ENCODE peak calls at places on chromosomes 11 and 22, in eight cellular contexts. R is coronary artery; L is B cell; N is colonic mucosa; Q is GM10248; E is AG04450; W is CD4-positive, alpha-beta T cell; J is foreskin keratinocyte. B is an unnamed sample.

GRCh38 chr11:66478823-66479740 is 1.2 kb upstream of the DPP3 start:
- DNase-seq in R (no peak), L (peak), N (peak), Q (peak), E (no peak), W (no peak), J (peak), B (peak)

GRCh38 chr11:47858169-47858543 is 10.0 kb upstream of the NUP160 start:
- DNase-seq in R (no peak), L (no peak), N (no peak), Q (no peak), E (no peak), W (no peak), J (peak), B (no peak)

GRCh38 chr11:70745451-70745850 is 347.1 kb downstream of the CTTN start:
- DNase-seq in R (no peak), L (no peak), N (no peak), Q (no peak), E (no peak), W (no peak), J (no peak), B (no peak)

GRCh38 chr11:113949891-113950290 is 25.0 kb upstream of the HTR3A start:
- DNase-seq in R (no peak), L (no peak), N (no peak), Q (no peak), E (no peak), W (no peak), J (no peak), B (no peak)

GRCh38 chr11:1087961-1088926 is 13.6 kb downstream of the MUC2 start:
- DNase-seq in R (no peak), L (no peak), N (no peak), Q (no peak), E (no peak), W (no peak), J (no peak), B (no peak)

GRCh38 chr11:17046690-17047089 is 30.8 kb downstream of the RPS13 start:
- DNase-seq in R (no peak), L (no peak), N (no peak), Q (no peak), E (no peak), W (no peak), J (no peak), B (no peak)

GRCh38 chr22:30804626-30805025 is 110.0 kb downstream of the OSBP2 start:
- DNase-seq in R (no peak), L (no peak), N (no peak), Q (no peak), E (no peak), W (no peak), J (no peak), B (no peak)

GRCh38 chr22:27116295-27116694 is 458.9 kb downstream of the MIAT start:
- DNase-seq in R (peak), L (no peak), N (no peak), Q (no peak), E (no peak), W (no peak), J (no peak), B (no peak)

GRCh38 chr11:104442320-104442719 is 278.4 kb upstream of the PDGFD start:
- DNase-seq in R (no peak), L (no peak), N (no peak), Q (no peak), E (no peak), W (no peak), J (peak), B (no peak)

GRCh38 chr11:10139656-10140055 is 154.4 kb downstream of the SBF2 start:
- DNase-seq in R (no peak), L (no peak), N (no peak), Q (no peak), E (no peak), W (no peak), J (peak), B (no peak)

GRCh38 chr22:33776491-33776890 is 143.8 kb downstream of the LARGE1 start:
- DNase-seq in R (no peak), L (no peak), N (no peak), Q (no peak), E (no peak), W (no peak), J (no peak), B (no peak)

GRCh38 chr11:67356867-67357561 is 3.7 kb upstream of the POLD4 start:
- DNase-seq in R (peak), L (peak), N (peak), Q (peak), E (peak), W (peak), J (peak), B (peak)

GRCh38 chr11:127002669-127003259 is 2.2 kb upstream of the KIRREL3 start:
- DNase-seq in R (no peak), L (no peak), N (no peak), Q (no peak), E (no peak), W (no peak), J (no peak), B (no peak)

GRCh38 chr22:27378994-27379393 is 422.6 kb downstream of the MN1 start:
- DNase-seq in R (no peak), L (no peak), N (no peak), Q (no peak), E (no peak), W (no peak), J (no peak), B (no peak)

GRCh38 chr11:83858694-83859093 is 572.5 kb upstream of the CCDC90B start:
- DNase-seq in R (no peak), L (no peak), N (no peak), Q (no peak), E (no peak), W (no peak), J (no peak), B (no peak)

GRCh38 chr22:37752189-37753061 is 55.3 kb upstream of the GCAT start:
- DNase-seq in R (peak), L (no peak), N (peak), Q (no peak), E (peak), W (no peak), J (peak), B (no peak)

GRCh38 chr11:113372317-113372716 is 15.3 kb upstream of the ANKK1 start:
- DNase-seq in R (no peak), L (no peak), N (no peak), Q (no peak), E (no peak), W (no peak), J (peak), B (no peak)

GRCh38 chr11:123033895-123034294 is 28.0 kb downstream of the HSPA8 start:
- DNase-seq in R (no peak), L (no peak), N (no peak), Q (no peak), E (no peak), W (no peak), J (no peak), B (no peak)

GRCh38 chr22:31577711-31578110 is 81.4 kb downstream of the SFI1 start:
- DNase-seq in R (no peak), L (no peak), N (no peak), Q (no peak), E (no peak), W (no peak), J (no peak), B (no peak)

GRCh38 chr11:107696140-107696539 is 15.7 kb downstream of the SLN start:
- DNase-seq in R (no peak), L (no peak), N (no peak), Q (no peak), E (peak), W (no peak), J (peak), B (no peak)

GRCh38 chr22:45552017-45552411 is 49.3 kb downstream of the FBLN1 start:
- DNase-seq in R (no peak), L (no peak), N (no peak), Q (no peak), E (no peak), W (no peak), J (no peak), B (no peak)

GRCh38 chr11:76861490-76861953 is 804 bp downstream of the ACER3 start:
- DNase-seq in R (no peak), L (no peak), N (no peak), Q (no peak), E (no peak), W (no peak), J (no peak), B (no peak)

GRCh38 chr22:30015846-30016245 is 64.4 kb upstream of the HORMAD2 start:
- DNase-seq in R (no peak), L (no peak), N (no peak), Q (no peak), E (peak), W (no peak), J (peak), B (no peak)

GRCh38 chr11:121687961-121688566 is 235.3 kb upstream of the SORL1-AS1 start:
- DNase-seq in R (no peak), L (no peak), N (no peak), Q (no peak), E (peak), W (no peak), J (no peak), B (peak)

GRCh38 chr11:61201476-61201875 is 1.8 kb upstream of the PGA3 start:
- DNase-seq in R (no peak), L (no peak), N (no peak), Q (no peak), E (no peak), W (no peak), J (no peak), B (no peak)

GRCh38 chr11:113578164-113578455 is 102.9 kb upstream of the DRD2 start:
- DNase-seq in R (no peak), L (no peak), N (no peak), Q (no peak), E (no peak), W (no peak), J (no peak), B (no peak)

GRCh38 chr11:69878144-69878883 is 59.1 kb upstream of the FGF3 start:
- DNase-seq in R (no peak), L (no peak), N (no peak), Q (no peak), E (no peak), W (no peak), J (no peak), B (no peak)

GRCh38 chr11:105458071-105458470 is 151.8 kb upstream of the GRIA4 start:
- DNase-seq in R (no peak), L (no peak), N (no peak), Q (no peak), E (no peak), W (no peak), J (no peak), B (no peak)

GRCh38 chr22:45072322-45072903 is 62.6 kb upstream of the PHF21B start:
- DNase-seq in R (no peak), L (no peak), N (no peak), Q (no peak), E (no peak), W (no peak), J (peak), B (peak)

GRCh38 chr22:22089459-22090308 is 107.1 kb upstream of the TOP3B start:
- DNase-seq in R (no peak), L (no peak), N (no peak), Q (no peak), E (no peak), W (no peak), J (no peak), B (no peak)

GRCh38 chr11:120316880-120317688 is 8.0 kb upstream of the TLCD5 start:
- DNase-seq in R (peak), L (no peak), N (peak), Q (no peak), E (no peak), W (no peak), J (peak), B (no peak)

GRCh38 chr11:1367721-1368120 is 22.0 kb upstream of the BRSK2 start:
- DNase-seq in R (no peak), L (no peak), N (no peak), Q (no peak), E (no peak), W (no peak), J (no peak), B (no peak)

GRCh38 chr11:66904055-66904454 is 47.2 kb downstream of the LRFN4 start:
- DNase-seq in R (no peak), L (no peak), N (peak), Q (no peak), E (no peak), W (no peak), J (no peak), B (no peak)

GRCh38 chr11:59172345-59173079 is 580 bp downstream of the DTX4 start:
- DNase-seq in R (no peak), L (peak), N (peak), Q (peak), E (no peak), W (no peak), J (no peak), B (peak)

GRCh38 chr11:2464451-2465165 is 19.8 kb downstream of the KCNQ1 start:
- DNase-seq in R (peak), L (no peak), N (peak), Q (no peak), E (no peak), W (no peak), J (no peak), B (no peak)

GRCh38 chr11:65581928-65582327 is 6.1 kb downstream of the EHBP1L1 start:
- DNase-seq in R (no peak), L (no peak), N (no peak), Q (no peak), E (no peak), W (no peak), J (no peak), B (no peak)

GRCh38 chr11:116787786-116788486 is at the start of gene ZPR1:
- DNase-seq in R (peak), L (peak), N (peak), Q (peak), E (no peak), W (peak), J (peak), B (peak)
- TF ChIP-seq CTCF in R (no peak), L (no peak), N (no peak), Q (no peak), E (peak), W (no peak), J (no peak), B (no peak)

DNA sequence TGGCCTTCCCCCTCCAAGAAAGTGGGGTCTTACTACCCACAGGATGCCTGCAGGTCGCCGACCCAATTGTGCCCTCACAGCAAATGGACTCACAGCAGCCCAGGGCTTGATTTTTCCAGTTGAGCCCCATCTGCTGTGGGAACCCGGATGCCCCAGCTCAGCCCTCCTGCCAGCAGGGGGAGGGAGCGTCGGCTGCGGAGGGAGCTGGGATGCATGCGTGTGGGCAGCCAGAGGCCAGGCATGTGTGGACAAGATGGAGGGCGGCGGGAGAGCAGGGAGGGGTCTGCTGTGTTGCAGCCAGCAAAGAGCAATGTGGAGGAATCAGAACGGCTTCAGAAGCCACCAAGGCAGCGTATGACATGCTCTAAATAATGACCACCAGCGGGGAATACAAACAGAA is 41.0 kb upstream of the EIF3D start:
- DNase-seq in R (no peak), L (no peak), N (no peak), Q (no peak), E (no peak), W (no peak), J (peak), B (peak)
- TF ChIP-seq CTCF in R (no peak), L (no peak), N (no peak), Q (no peak), E (peak), W (no peak), J (peak), B (no peak)

GRCh38 chr11:75073459-75074190 is 23.1 kb downstream of the OR2AT4 start:
- DNase-seq in R (no peak), L (no peak), N (no peak), Q (no peak), E (no peak), W (no peak), J (no peak), B (no peak)
- TF ChIP-seq CTCF in R (no peak), L (no peak), N (no peak), Q (no peak), E (peak), W (no peak), J (no peak), B (no peak)

DNA sequence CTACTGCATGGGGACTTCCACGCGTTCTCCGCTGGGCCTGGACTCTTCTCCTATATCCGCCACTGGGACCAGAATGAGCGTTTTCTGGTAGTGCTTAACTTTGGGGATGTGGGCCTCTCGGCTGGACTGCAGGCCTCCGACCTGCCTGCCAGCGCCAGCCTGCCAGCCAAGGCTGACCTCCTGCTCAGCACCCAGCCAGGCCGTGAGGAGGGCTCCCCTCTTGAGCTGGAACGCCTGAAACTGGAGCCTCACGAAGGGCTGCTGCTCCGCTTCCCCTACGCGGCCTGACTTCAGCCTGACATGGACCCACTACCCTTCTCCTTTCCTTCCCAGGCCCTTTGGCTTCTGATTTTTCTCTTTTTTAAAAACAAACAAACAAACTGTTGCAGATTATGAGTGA is 7.7 kb downstream of the SLC3A2 start:
- DNase-seq in R (no peak), L (no peak), N (no peak), Q (no peak), E (no peak), W (no peak), J (no peak), B (no peak)
- TF ChIP-seq CTCF in R (no peak), L (no peak), N (no peak), Q (no peak), E (no peak), W (no peak), J (no peak), B (no peak)

B was measured in nephron progenitor cell.